ENCODE peak calls at places on chromosomes 1 and 21, in five cellular contexts. Y is transverse colon, D is neural progenitor cell, B is K562, E is aorta. L is an unnamed sample.
A peak's percentile ranks its signal among the peaks of the same experiment; 100 is the strongest.

GRCh38 chr1:114369930-114370329 is 141.1 kb downstream of the TRIM33 start:
- DNase-seq in Y (no peak), D (no peak), B (no peak), E (no peak), L (no peak)

GRCh38 chr1:200775850-200776249 is 37.2 kb downstream of the CAMSAP2 start:
- DNase-seq in Y (no peak), D (no peak), B (no peak), E (no peak), L (no peak)

GRCh38 chr1:150243003-150243402 is 7.1 kb upstream of the ANP32E start:
- DNase-seq in Y (no peak), D (no peak), B (no peak), E (no peak), L (no peak)

GRCh38 chr1:78491311-78492071 is 717 bp downstream of the PTGFR start:
- DNase-seq in Y (no peak), D (peak; percentile 42), B (no peak), E (peak; percentile 55), L (peak; percentile 20)

GRCh38 chr1:223224465-223224864 is 81.4 kb upstream of the TLR5 start:
- DNase-seq in Y (no peak), D (peak; percentile 20), B (no peak), E (no peak), L (no peak)

GRCh38 chr1:184820218-184820720 is 65.6 kb upstream of the EDEM3 start:
- DNase-seq in Y (no peak), D (no peak), B (no peak), E (no peak), L (no peak)

GRCh38 chr21:21200103-21200938 is 202.1 kb downstream of the NCAM2 start:
- DNase-seq in Y (peak; percentile 27), D (no peak), B (peak; percentile 50), E (peak; percentile 73), L (peak; percentile 26)

GRCh38 chr1:9733160-9733789 is 81.7 kb downstream of the PIK3CD start:
- DNase-seq in Y (no peak), D (no peak), B (no peak), E (no peak), L (no peak)

GRCh38 chr1:224631471-224632105 is 15.5 kb downstream of the CNIH3 start:
- DNase-seq in Y (no peak), D (no peak), B (no peak), E (no peak), L (no peak)

GRCh38 chr21:46060596-46061061 is 37.3 kb upstream of the COL6A2 start:
- DNase-seq in Y (peak; percentile 56), D (no peak), B (no peak), E (peak; percentile 91), L (peak; percentile 49)

GRCh38 chr1:55781944-55782482 is 566.8 kb upstream of the USP24 start:
- DNase-seq in Y (peak; percentile 15), D (no peak), B (no peak), E (peak; percentile 51), L (peak; percentile 22)

GRCh38 chr1:53614231-53615021 is 124.5 kb downstream of the GLIS1 start:
- DNase-seq in Y (peak; percentile 3), D (no peak), B (no peak), E (peak; percentile 18), L (no peak)

GRCh38 chr1:246515390-246516005 is 8.4 kb upstream of the SMYD3 start:
- DNase-seq in Y (no peak), D (no peak), B (no peak), E (no peak), L (no peak)

GRCh38 chr1:216310776-216311175 is 112.5 kb downstream of the USH2A start:
- DNase-seq in Y (peak; percentile 12), D (peak; percentile 78), B (no peak), E (no peak), L (peak; percentile 20)

GRCh38 chr1:230537456-230537855 is 104.8 kb upstream of the COG2 start:
- DNase-seq in Y (no peak), D (peak; percentile 53), B (no peak), E (no peak), L (no peak)

GRCh38 chr1:15959847-15960446 is 16.0 kb downstream of the ZBTB17 start:
- DNase-seq in Y (no peak), D (no peak), B (no peak), E (no peak), L (no peak)

GRCh38 chr1:159921251-159921650 is 4.1 kb downstream of the TAGLN2 start:
- DNase-seq in Y (no peak), D (no peak), B (no peak), E (no peak), L (no peak)

GRCh38 chr1:197222780-197223179 is 45.3 kb upstream of the CRB1 start:
- DNase-seq in Y (no peak), D (no peak), B (no peak), E (no peak), L (no peak)

GRCh38 chr1:178644308-178645120 is 80.5 kb upstream of the RALGPS2 start:
- DNase-seq in Y (peak; percentile 44), D (no peak), B (no peak), E (no peak), L (peak; percentile 40)

GRCh38 chr1:202247837-202248795 is 54.5 kb downstream of the LGR6 start:
- DNase-seq in Y (no peak), D (no peak), B (no peak), E (no peak), L (no peak)

GRCh38 chr1:212313616-212314015 is 28.4 kb downstream of the PPP2R5A start:
- DNase-seq in Y (no peak), D (no peak), B (no peak), E (no peak), L (no peak)

GRCh38 chr1:191022856-191023255 is 545.2 kb upstream of the BRINP3 start:
- DNase-seq in Y (no peak), D (no peak), B (no peak), E (no peak), L (no peak)

GRCh38 chr1:201759194-201759814 is 69.7 kb upstream of the IPO9 start:
- DNase-seq in Y (no peak), D (no peak), B (no peak), E (no peak), L (no peak)

GRCh38 chr1:110370827-110371226 is 20.0 kb downstream of the SLC16A4 start:
- DNase-seq in Y (no peak), D (no peak), B (no peak), E (no peak), L (no peak)

GRCh38 chr1:229848762-229849677 is 218.0 kb upstream of the GALNT2 start:
- DNase-seq in Y (no peak), D (peak; percentile 57), B (peak; percentile 67), E (no peak), L (no peak)

GRCh38 chr1:40774266-40774998 is 9.2 kb upstream of the KCNQ4 start:
- DNase-seq in Y (peak; percentile 72), D (peak; percentile 79), B (peak; percentile 85), E (no peak), L (peak; percentile 63)

DNA sequence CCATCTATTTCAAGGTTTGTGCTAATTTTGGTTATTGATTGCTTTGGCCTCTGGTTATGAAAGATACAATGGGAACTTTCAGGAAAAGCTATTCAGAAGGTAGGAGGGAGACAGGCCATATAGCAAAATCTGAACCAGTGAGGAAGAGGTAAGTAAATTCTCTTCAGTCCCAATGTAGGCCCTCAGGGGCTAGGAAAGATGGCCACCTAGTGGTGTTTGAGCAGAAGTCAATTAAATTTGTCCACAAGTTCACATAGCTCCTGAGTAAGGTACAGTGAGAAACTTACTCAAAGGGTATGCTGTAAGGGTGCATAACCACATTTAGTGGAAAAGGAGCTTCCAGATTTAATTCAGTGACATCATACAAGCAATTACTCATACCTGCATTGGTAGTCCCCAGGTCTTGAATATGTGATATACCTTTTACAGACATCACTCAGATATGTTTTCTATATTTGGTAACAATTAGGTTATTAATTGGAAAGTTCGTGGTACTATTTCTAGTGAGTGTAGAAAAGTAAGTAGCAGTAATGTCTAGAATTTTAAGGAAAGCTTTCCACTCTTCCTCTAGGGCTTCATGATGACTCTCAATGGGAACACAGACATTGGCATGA is 21.4 kb upstream of the FMO1 start:
- DNase-seq in Y (peak; percentile 47), D (peak; percentile 81), B (peak; percentile 40), E (peak; percentile 49), L (peak; percentile 48)
- H3K4me1 ChIP-seq in Y (no peaks in the 10 kb centered on the region), D (peaks cover 38% of the 10 kb centered on the region), B (no peaks in the 10 kb centered on the region), E (no peaks in the 10 kb centered on the region), L (no peaks in the 10 kb centered on the region)

DNA sequence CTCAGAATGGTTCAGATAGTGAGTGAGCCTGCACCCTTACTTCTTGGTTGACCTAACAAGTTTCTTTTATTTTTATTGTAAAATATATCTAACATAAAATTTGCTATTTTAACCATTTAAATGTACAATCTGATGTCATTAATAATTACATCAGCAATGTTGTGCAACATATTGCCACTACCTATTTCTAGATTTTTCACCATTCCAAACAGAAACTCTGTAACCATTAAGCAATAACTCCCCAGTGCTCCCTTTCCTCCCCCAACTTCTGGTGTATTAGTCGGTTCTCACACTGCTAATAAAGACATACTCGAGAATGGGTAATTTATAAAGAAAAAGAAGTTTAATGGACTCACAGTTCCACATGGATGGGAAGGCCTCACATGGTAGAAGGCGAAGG is 76.2 kb upstream of the TENT5C start:
- DNase-seq in Y (no peak), D (no peak), B (no peak), E (no peak), L (no peak)
- H3K4me1 ChIP-seq in Y (peaks cover 9% of the 10 kb centered on the region), D (no peaks in the 10 kb centered on the region), B (no peaks in the 10 kb centered on the region), E (peaks cover under 1% of the 10 kb centered on the region), L (no peaks in the 10 kb centered on the region)

GRCh38 chr21:43864806-43865470 is at the start of gene AGPAT3:
- DNase-seq in Y (no peak), D (peak; percentile 65), B (peak; percentile 94), E (no peak), L (no peak)
- H3K4me1 ChIP-seq in Y (peaks cover 19% of the 10 kb centered on the region), D (peaks cover 7% of the 10 kb centered on the region), B (peaks cover 64% of the 10 kb centered on the region), E (no peaks in the 10 kb centered on the region), L (peaks cover 8% of the 10 kb centered on the region)

GRCh38 chr1:61141288-61142044 is 59.1 kb downstream of the NFIA start:
- DNase-seq in Y (no peak), D (no peak), B (no peak), E (no peak), L (peak; percentile 59)
- H3K4me1 ChIP-seq in Y (peaks cover 27% of the 10 kb centered on the region), D (peaks cover 17% of the 10 kb centered on the region), B (peaks cover 8% of the 10 kb centered on the region), E (peaks cover 17% of the 10 kb centered on the region), L (peaks cover 11% of the 10 kb centered on the region)

GRCh38 chr1:116163533-116163932 is 52.3 kb downstream of the MAB21L3 start:
- DNase-seq in Y (no peak), D (no peak), B (no peak), E (no peak), L (peak; percentile 6)

GRCh38 chr1:116164056-116164889 is 53.1 kb downstream of the MAB21L3 start:
- DNase-seq in Y (no peak), D (no peak), B (no peak), E (no peak), L (peak; percentile 30)

GRCh38 chr1:116161390-116161789 is 50.2 kb downstream of the MAB21L3 start:
- DNase-seq in Y (no peak), D (no peak), B (no peak), E (no peak), L (peak; percentile 16)

GRCh38 chr1:116159611-116160010 is 48.4 kb downstream of the MAB21L3 start:
- DNase-seq in Y (no peak), D (no peak), B (no peak), E (no peak), L (peak; percentile 4)

GRCh38 chr1:116161877-116162390 is 50.7 kb downstream of the MAB21L3 start:
- DNase-seq in Y (no peak), D (no peak), B (no peak), E (no peak), L (peak; percentile 13)
- H3K4me1 ChIP-seq in Y (peaks cover 7% of the 10 kb centered on the region), D (no peaks in the 10 kb centered on the region), B (no peaks in the 10 kb centered on the region), E (no peaks in the 10 kb centered on the region), L (no peaks in the 10 kb centered on the region)

DNA sequence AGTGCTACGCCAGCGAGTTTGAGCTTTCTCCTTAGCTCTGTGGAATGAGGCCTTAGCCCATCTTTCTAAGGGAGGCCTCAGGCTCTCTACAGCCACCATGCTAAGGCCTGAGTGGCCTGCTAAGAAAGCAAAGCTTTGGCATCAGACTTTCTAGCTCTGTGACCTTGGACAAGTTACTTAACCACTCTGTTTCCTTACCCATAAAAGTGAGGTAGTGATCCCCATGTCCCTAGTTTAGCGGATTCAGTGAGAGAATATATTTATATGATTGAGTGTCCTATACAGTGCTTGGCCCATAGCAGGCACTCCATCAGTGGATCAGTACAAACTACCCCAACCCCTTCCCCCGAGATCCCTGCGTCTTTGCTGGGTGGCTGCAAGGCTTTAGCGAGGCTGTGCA is 4.0 kb downstream of the POGK start:
- DNase-seq in Y (no peak), D (no peak), B (no peak), E (no peak), L (no peak)
- H3K4me1 ChIP-seq in Y (peaks cover 39% of the 10 kb centered on the region), D (peaks cover 16% of the 10 kb centered on the region), B (peaks cover 20% of the 10 kb centered on the region), E (peaks cover 6% of the 10 kb centered on the region), L (peaks cover 19% of the 10 kb centered on the region)

L was measured in colonic mucosa.